ENCODE peak calls at places on chromosome 14, in four cellular contexts. One of them, this sample, is unnamed.

GRCh38 chr14:68969278-68969677 is 9.8 kb downstream of the ACTN1 start:
- DNase-seq in mucosa of descending colon: no peak
- DNase-seq in effector memory CD8-positive, alpha-beta T cell: no peak
- DNase-seq in stimulated activated CD8-positive, alpha-beta memory T cell treated with anti-CD3 and anti-CD28 coated beads, Interleukin-4, amount 100 ng/mL, for 4 hours: no peak
- DNase-seq in this sample: no peak

GRCh38 chr14:76168531-76168930 is 16.8 kb downstream of the GPATCH2L start:
- DNase-seq in stimulated activated CD8-positive, alpha-beta memory T cell treated with anti-CD3 and anti-CD28 coated beads, Interleukin-4, amount 100 ng/mL, for 4 hours: no peak
- DNase-seq in effector memory CD8-positive, alpha-beta T cell: no peak
- DNase-seq in mucosa of descending colon: no peak
- DNase-seq in this sample: no peak

GRCh38 chr14:22837750-22838538 is 1.6 kb downstream of the MMP14 start:
- DNase-seq in effector memory CD8-positive, alpha-beta T cell: no peak
- DNase-seq in stimulated activated CD8-positive, alpha-beta memory T cell treated with anti-CD3 and anti-CD28 coated beads, Interleukin-4, amount 100 ng/mL, for 4 hours: no peak
- DNase-seq in mucosa of descending colon: peak; percentile 57
- DNase-seq in this sample: no peak

GRCh38 chr14:75821828-75822521 is 159.8 kb downstream of the TGFB3 start:
- DNase-seq in stimulated activated CD8-positive, alpha-beta memory T cell treated with anti-CD3 and anti-CD28 coated beads, Interleukin-4, amount 100 ng/mL, for 4 hours: no peak
- DNase-seq in effector memory CD8-positive, alpha-beta T cell: no peak
- DNase-seq in mucosa of descending colon: peak; percentile 31
- DNase-seq in this sample: no peak

GRCh38 chr14:49550284-49551184 is 35.6 kb downstream of the RPS29 start:
- DNase-seq in mucosa of descending colon: no peak
- DNase-seq in effector memory CD8-positive, alpha-beta T cell: no peak
- DNase-seq in stimulated activated CD8-positive, alpha-beta memory T cell treated with anti-CD3 and anti-CD28 coated beads, Interleukin-4, amount 100 ng/mL, for 4 hours: no peak
- DNase-seq in this sample: no peak

GRCh38 chr14:22456421-22456820 is 132.6 kb downstream of the DAD1 start:
- DNase-seq in mucosa of descending colon: no peak
- DNase-seq in effector memory CD8-positive, alpha-beta T cell: no peak
- DNase-seq in stimulated activated CD8-positive, alpha-beta memory T cell treated with anti-CD3 and anti-CD28 coated beads, Interleukin-4, amount 100 ng/mL, for 4 hours: no peak
- DNase-seq in this sample: no peak

GRCh38 chr14:29930283-29930682 is 2.6 kb upstream of the PRKD1 start:
- DNase-seq in stimulated activated CD8-positive, alpha-beta memory T cell treated with anti-CD3 and anti-CD28 coated beads, Interleukin-4, amount 100 ng/mL, for 4 hours: no peak
- DNase-seq in effector memory CD8-positive, alpha-beta T cell: no peak
- DNase-seq in mucosa of descending colon: no peak
- DNase-seq in this sample: no peak

GRCh38 chr14:85313801-85314207 is 216.1 kb upstream of the FLRT2 start:
- DNase-seq in mucosa of descending colon: no peak
- DNase-seq in effector memory CD8-positive, alpha-beta T cell: no peak
- DNase-seq in stimulated activated CD8-positive, alpha-beta memory T cell treated with anti-CD3 and anti-CD28 coated beads, Interleukin-4, amount 100 ng/mL, for 4 hours: no peak
- DNase-seq in this sample: no peak

GRCh38 chr14:88007608-88008007 is 2.7 kb downstream of the GPR65 start:
- DNase-seq in effector memory CD8-positive, alpha-beta T cell: no peak
- DNase-seq in stimulated activated CD8-positive, alpha-beta memory T cell treated with anti-CD3 and anti-CD28 coated beads, Interleukin-4, amount 100 ng/mL, for 4 hours: no peak
- DNase-seq in mucosa of descending colon: no peak
- DNase-seq in this sample: no peak

GRCh38 chr14:81633496-81633895 is 99.8 kb upstream of the SEL1L start:
- DNase-seq in mucosa of descending colon: no peak
- DNase-seq in effector memory CD8-positive, alpha-beta T cell: no peak
- DNase-seq in stimulated activated CD8-positive, alpha-beta memory T cell treated with anti-CD3 and anti-CD28 coated beads, Interleukin-4, amount 100 ng/mL, for 4 hours: no peak
- DNase-seq in this sample: no peak

GRCh38 chr14:21107360-21107781 is 6.5 kb downstream of the TMEM253 start:
- DNase-seq in effector memory CD8-positive, alpha-beta T cell: no peak
- DNase-seq in mucosa of descending colon: no peak
- DNase-seq in stimulated activated CD8-positive, alpha-beta memory T cell treated with anti-CD3 and anti-CD28 coated beads, Interleukin-4, amount 100 ng/mL, for 4 hours: no peak
- DNase-seq in this sample: no peak

GRCh38 chr14:51283402-51283825 is 43.4 kb downstream of the TMX1 start:
- DNase-seq in stimulated activated CD8-positive, alpha-beta memory T cell treated with anti-CD3 and anti-CD28 coated beads, Interleukin-4, amount 100 ng/mL, for 4 hours: no peak
- DNase-seq in effector memory CD8-positive, alpha-beta T cell: no peak
- DNase-seq in mucosa of descending colon: no peak
- DNase-seq in this sample: peak; percentile 26

GRCh38 chr14:26870722-26871121 is 272.9 kb upstream of the NOVA1 start:
- DNase-seq in stimulated activated CD8-positive, alpha-beta memory T cell treated with anti-CD3 and anti-CD28 coated beads, Interleukin-4, amount 100 ng/mL, for 4 hours: no peak
- DNase-seq in effector memory CD8-positive, alpha-beta T cell: no peak
- DNase-seq in mucosa of descending colon: no peak
- DNase-seq in this sample: no peak

GRCh38 chr14:104979758-104980591 is 1.8 kb upstream of the AHNAK2 start:
- DNase-seq in mucosa of descending colon: peak; percentile 35
- DNase-seq in stimulated activated CD8-positive, alpha-beta memory T cell treated with anti-CD3 and anti-CD28 coated beads, Interleukin-4, amount 100 ng/mL, for 4 hours: no peak
- DNase-seq in effector memory CD8-positive, alpha-beta T cell: no peak
- DNase-seq in this sample: no peak

GRCh38 chr14:51147183-51147582 is 52.3 kb upstream of the TRIM9 start:
- DNase-seq in stimulated activated CD8-positive, alpha-beta memory T cell treated with anti-CD3 and anti-CD28 coated beads, Interleukin-4, amount 100 ng/mL, for 4 hours: no peak
- DNase-seq in mucosa of descending colon: no peak
- DNase-seq in effector memory CD8-positive, alpha-beta T cell: no peak
- DNase-seq in this sample: no peak

GRCh38 chr14:63891148-63891964 is 38.6 kb downstream of the SYNE2 start:
- DNase-seq in mucosa of descending colon: no peak
- DNase-seq in effector memory CD8-positive, alpha-beta T cell: no peak
- DNase-seq in stimulated activated CD8-positive, alpha-beta memory T cell treated with anti-CD3 and anti-CD28 coated beads, Interleukin-4, amount 100 ng/mL, for 4 hours: no peak
- DNase-seq in this sample: no peak

GRCh38 chr14:101723061-101723595 is 38.4 kb upstream of the PPP2R5C start:
- DNase-seq in mucosa of descending colon: no peak
- DNase-seq in effector memory CD8-positive, alpha-beta T cell: no peak
- DNase-seq in stimulated activated CD8-positive, alpha-beta memory T cell treated with anti-CD3 and anti-CD28 coated beads, Interleukin-4, amount 100 ng/mL, for 4 hours: no peak
- DNase-seq in this sample: no peak

GRCh38 chr14:73259837-73260236 is 22.5 kb downstream of the PAPLN start:
- DNase-seq in stimulated activated CD8-positive, alpha-beta memory T cell treated with anti-CD3 and anti-CD28 coated beads, Interleukin-4, amount 100 ng/mL, for 4 hours: no peak
- DNase-seq in effector memory CD8-positive, alpha-beta T cell: no peak
- DNase-seq in mucosa of descending colon: peak; percentile 3
- DNase-seq in this sample: no peak

GRCh38 chr14:74691456-74691855 is 21.4 kb downstream of the AREL1 start:
- DNase-seq in mucosa of descending colon: no peak
- DNase-seq in effector memory CD8-positive, alpha-beta T cell: no peak
- DNase-seq in stimulated activated CD8-positive, alpha-beta memory T cell treated with anti-CD3 and anti-CD28 coated beads, Interleukin-4, amount 100 ng/mL, for 4 hours: no peak
- DNase-seq in this sample: no peak

GRCh38 chr14:99035712-99036593 is 236.0 kb downstream of the BCL11B start:
- DNase-seq in mucosa of descending colon: peak; percentile 58
- DNase-seq in stimulated activated CD8-positive, alpha-beta memory T cell treated with anti-CD3 and anti-CD28 coated beads, Interleukin-4, amount 100 ng/mL, for 4 hours: no peak
- DNase-seq in effector memory CD8-positive, alpha-beta T cell: no peak
- DNase-seq in this sample: no peak

GRCh38 chr14:52079239-52079956 is 10.5 kb upstream of the NID2 start:
- DNase-seq in mucosa of descending colon: no peak
- DNase-seq in stimulated activated CD8-positive, alpha-beta memory T cell treated with anti-CD3 and anti-CD28 coated beads, Interleukin-4, amount 100 ng/mL, for 4 hours: no peak
- DNase-seq in effector memory CD8-positive, alpha-beta T cell: no peak
- DNase-seq in this sample: no peak

GRCh38 chr14:78633747-78634146 is 463.6 kb downstream of the NRXN3 start:
- DNase-seq in stimulated activated CD8-positive, alpha-beta memory T cell treated with anti-CD3 and anti-CD28 coated beads, Interleukin-4, amount 100 ng/mL, for 4 hours: no peak
- DNase-seq in effector memory CD8-positive, alpha-beta T cell: no peak
- DNase-seq in mucosa of descending colon: no peak
- DNase-seq in this sample: no peak

GRCh38 chr14:104504172-104504735 is 75.3 kb upstream of the C14orf180 start:
- DNase-seq in effector memory CD8-positive, alpha-beta T cell: no peak
- DNase-seq in mucosa of descending colon: no peak
- DNase-seq in stimulated activated CD8-positive, alpha-beta memory T cell treated with anti-CD3 and anti-CD28 coated beads, Interleukin-4, amount 100 ng/mL, for 4 hours: no peak
- DNase-seq in this sample: no peak

GRCh38 chr14:104882325-104882973 is 17.4 kb downstream of the CEP170B start:
- DNase-seq in stimulated activated CD8-positive, alpha-beta memory T cell treated with anti-CD3 and anti-CD28 coated beads, Interleukin-4, amount 100 ng/mL, for 4 hours: no peak
- DNase-seq in effector memory CD8-positive, alpha-beta T cell: no peak
- DNase-seq in mucosa of descending colon: peak; percentile 86
- DNase-seq in this sample: no peak

GRCh38 chr14:25009891-25010290 is 40.1 kb downstream of the STXBP6 start:
- DNase-seq in stimulated activated CD8-positive, alpha-beta memory T cell treated with anti-CD3 and anti-CD28 coated beads, Interleukin-4, amount 100 ng/mL, for 4 hours: no peak
- DNase-seq in effector memory CD8-positive, alpha-beta T cell: no peak
- DNase-seq in mucosa of descending colon: no peak
- DNase-seq in this sample: no peak

GRCh38 chr14:54175298-54175942 is 218.8 kb upstream of the BMP4 start:
- DNase-seq in effector memory CD8-positive, alpha-beta T cell: peak; percentile 17
- DNase-seq in mucosa of descending colon: no peak
- DNase-seq in stimulated activated CD8-positive, alpha-beta memory T cell treated with anti-CD3 and anti-CD28 coated beads, Interleukin-4, amount 100 ng/mL, for 4 hours: peak; percentile 2
- DNase-seq in this sample: peak; percentile 7

GRCh38 chr14:33938131-33938949 is 12.5 kb downstream of the EGLN3 start:
- DNase-seq in stimulated activated CD8-positive, alpha-beta memory T cell treated with anti-CD3 and anti-CD28 coated beads, Interleukin-4, amount 100 ng/mL, for 4 hours: no peak
- DNase-seq in effector memory CD8-positive, alpha-beta T cell: no peak
- DNase-seq in mucosa of descending colon: peak; percentile 86
- DNase-seq in this sample: no peak

GRCh38 chr14:55968741-55969140 is 149.5 kb upstream of the PELI2 start:
- DNase-seq in mucosa of descending colon: no peak
- DNase-seq in stimulated activated CD8-positive, alpha-beta memory T cell treated with anti-CD3 and anti-CD28 coated beads, Interleukin-4, amount 100 ng/mL, for 4 hours: no peak
- DNase-seq in effector memory CD8-positive, alpha-beta T cell: no peak
- DNase-seq in this sample: no peak

GRCh38 chr14:70709726-70710382 is 68.1 kb downstream of the TTC9 start:
- DNase-seq in mucosa of descending colon: no peak
- DNase-seq in effector memory CD8-positive, alpha-beta T cell: no peak
- DNase-seq in stimulated activated CD8-positive, alpha-beta memory T cell treated with anti-CD3 and anti-CD28 coated beads, Interleukin-4, amount 100 ng/mL, for 4 hours: no peak
- DNase-seq in this sample: no peak

GRCh38 chr14:35122696-35123387 is 490 bp downstream of the PRORP start:
- DNase-seq in effector memory CD8-positive, alpha-beta T cell: no peak
- DNase-seq in mucosa of descending colon: no peak
- DNase-seq in stimulated activated CD8-positive, alpha-beta memory T cell treated with anti-CD3 and anti-CD28 coated beads, Interleukin-4, amount 100 ng/mL, for 4 hours: no peak
- DNase-seq in this sample: no peak

GRCh38 chr14:77507762-77508161 is 9.1 kb upstream of the ISM2 start:
- DNase-seq in effector memory CD8-positive, alpha-beta T cell: no peak
- DNase-seq in mucosa of descending colon: no peak
- DNase-seq in stimulated activated CD8-positive, alpha-beta memory T cell treated with anti-CD3 and anti-CD28 coated beads, Interleukin-4, amount 100 ng/mL, for 4 hours: no peak
- DNase-seq in this sample: no peak

GRCh38 chr14:52977798-52978197 is 26.9 kb upstream of the FERMT2 start:
- DNase-seq in stimulated activated CD8-positive, alpha-beta memory T cell treated with anti-CD3 and anti-CD28 coated beads, Interleukin-4, amount 100 ng/mL, for 4 hours: no peak
- DNase-seq in effector memory CD8-positive, alpha-beta T cell: no peak
- DNase-seq in mucosa of descending colon: no peak
- DNase-seq in this sample: no peak

GRCh38 chr14:93183596-93184317 is 940 bp downstream of the MOAP1 start:
- DNase-seq in stimulated activated CD8-positive, alpha-beta memory T cell treated with anti-CD3 and anti-CD28 coated beads, Interleukin-4, amount 100 ng/mL, for 4 hours: no peak
- DNase-seq in effector memory CD8-positive, alpha-beta T cell: no peak
- DNase-seq in mucosa of descending colon: peak; percentile 35
- DNase-seq in this sample: no peak

GRCh38 chr14:61257469-61258057 is 23.6 kb downstream of the TMEM30B start:
- DNase-seq in mucosa of descending colon: no peak
- DNase-seq in stimulated activated CD8-positive, alpha-beta memory T cell treated with anti-CD3 and anti-CD28 coated beads, Interleukin-4, amount 100 ng/mL, for 4 hours: no peak
- DNase-seq in effector memory CD8-positive, alpha-beta T cell: no peak
- DNase-seq in this sample: no peak

GRCh38 chr14:30034049-30034635 is 106.5 kb upstream of the PRKD1 start:
- DNase-seq in stimulated activated CD8-positive, alpha-beta memory T cell treated with anti-CD3 and anti-CD28 coated beads, Interleukin-4, amount 100 ng/mL, for 4 hours: no peak
- DNase-seq in mucosa of descending colon: no peak
- DNase-seq in effector memory CD8-positive, alpha-beta T cell: no peak
- DNase-seq in this sample: no peak

GRCh38 chr14:34106310-34106709 is 155.4 kb upstream of the EGLN3 start:
- DNase-seq in mucosa of descending colon: no peak
- DNase-seq in stimulated activated CD8-positive, alpha-beta memory T cell treated with anti-CD3 and anti-CD28 coated beads, Interleukin-4, amount 100 ng/mL, for 4 hours: no peak
- DNase-seq in effector memory CD8-positive, alpha-beta T cell: no peak
- DNase-seq in this sample: no peak

GRCh38 chr14:43308411-43308810 is 1198.7 kb downstream of the FSCB start:
- DNase-seq in mucosa of descending colon: no peak
- DNase-seq in stimulated activated CD8-positive, alpha-beta memory T cell treated with anti-CD3 and anti-CD28 coated beads, Interleukin-4, amount 100 ng/mL, for 4 hours: no peak
- DNase-seq in effector memory CD8-positive, alpha-beta T cell: no peak
- DNase-seq in this sample: no peak

GRCh38 chr14:93045965-93046695 is 69.6 kb downstream of the ITPK1 start:
- DNase-seq in stimulated activated CD8-positive, alpha-beta memory T cell treated with anti-CD3 and anti-CD28 coated beads, Interleukin-4, amount 100 ng/mL, for 4 hours: no peak
- DNase-seq in mucosa of descending colon: no peak
- DNase-seq in effector memory CD8-positive, alpha-beta T cell: no peak
- DNase-seq in this sample: no peak

GRCh38 chr14:59321184-59321952 is 132.9 kb downstream of the DAAM1 start:
- DNase-seq in mucosa of descending colon: no peak
- DNase-seq in effector memory CD8-positive, alpha-beta T cell: no peak
- DNase-seq in stimulated activated CD8-positive, alpha-beta memory T cell treated with anti-CD3 and anti-CD28 coated beads, Interleukin-4, amount 100 ng/mL, for 4 hours: no peak
- DNase-seq in this sample: no peak

GRCh38 chr14:23550131-23550826 is 1.3 kb downstream of the ZFHX2 start:
- DNase-seq in mucosa of descending colon: no peak
- DNase-seq in stimulated activated CD8-positive, alpha-beta memory T cell treated with anti-CD3 and anti-CD28 coated beads, Interleukin-4, amount 100 ng/mL, for 4 hours: no peak
- DNase-seq in effector memory CD8-positive, alpha-beta T cell: no peak
- DNase-seq in this sample: no peak

This sample was measured in central memory CD4-positive, alpha-beta T cell.